ENCODE peak calls at places on chromosomes 1 and 21, in four cellular contexts. W is kidney; E is anterior cingulate cortex; V is stimulated activated CD4-positive, alpha-beta T cell treated with anti-CD3 and anti-CD28 coated beads, Interleukin-2, amount 100 ng/mL, for 48 hours. Q is an unnamed sample.

GRCh38 chr1:81305997-81306452 is 494.7 kb upstream of the ADGRL2 start:
- DNase-seq in W (no peak), E (peak), V (no peak), Q (no peak)

GRCh38 chr1:86779308-86780191 is 75.2 kb downstream of the SH3GLB1 start:
- DNase-seq in W (no peak), E (no peak), V (no peak), Q (no peak)

GRCh38 chr1:89609781-89610456 is 23.0 kb upstream of the LRRC8C start:
- DNase-seq in W (no peak), E (no peak), V (peak), Q (no peak)

GRCh38 chr1:223000549-223001135 is 142.4 kb downstream of the TLR5 start:
- DNase-seq in W (no peak), E (no peak), V (no peak), Q (no peak)

GRCh38 chr1:220751130-220751529 is 3.0 kb downstream of the MTARC2 start:
- DNase-seq in W (no peak), E (no peak), V (no peak), Q (no peak)

GRCh38 chr1:236403905-236404696 is 10.0 kb downstream of the EDARADD start:
- DNase-seq in W (no peak), E (no peak), V (no peak), Q (no peak)

GRCh38 chr1:3890389-3891328 is 9.4 kb downstream of the C1orf174 start:
- DNase-seq in W (peak), E (no peak), V (no peak), Q (no peak)

GRCh38 chr1:230176871-230177411 is 109.9 kb downstream of the GALNT2 start:
- DNase-seq in W (no peak), E (peak), V (no peak), Q (no peak)

GRCh38 chr1:173255214-173255813 is 48.2 kb upstream of the TNFSF4 start:
- DNase-seq in W (no peak), E (no peak), V (no peak), Q (no peak)

GRCh38 chr1:119920104-119920968 is 24.0 kb upstream of the ADAM30 start:
- DNase-seq in W (no peak), E (no peak), V (no peak), Q (no peak)

GRCh38 chr1:8666394-8667167 is 150.9 kb downstream of the RERE start:
- DNase-seq in W (no peak), E (no peak), V (no peak), Q (no peak)

GRCh38 chr1:55334140-55334539 is 119.0 kb upstream of the USP24 start:
- DNase-seq in W (no peak), E (no peak), V (no peak), Q (no peak)

GRCh38 chr1:6523566-6523965 is 30.7 kb downstream of the NOL9 start:
- DNase-seq in W (peak), E (no peak), V (no peak), Q (no peak)

GRCh38 chr1:180241716-180242544 is 11.9 kb downstream of the LHX4 start:
- DNase-seq in W (no peak), E (no peak), V (no peak), Q (no peak)

GRCh38 chr1:54397090-54397591 is 9.1 kb downstream of the SSBP3 start:
- DNase-seq in W (no peak), E (no peak), V (no peak), Q (peak)

GRCh38 chr1:94355485-94355980 is 62.7 kb upstream of the ABCD3 start:
- DNase-seq in W (no peak), E (no peak), V (no peak), Q (no peak)

GRCh38 chr1:3491291-3492246 is 37.1 kb downstream of the ARHGEF16 start:
- DNase-seq in W (peak), E (peak), V (peak), Q (peak)

GRCh38 chr1:17683551-17683950 is 71.6 kb upstream of the ACTL8 start:
- DNase-seq in W (no peak), E (no peak), V (no peak), Q (no peak)

GRCh38 chr1:113488576-113489177 is 98.4 kb downstream of the MAGI3 start:
- DNase-seq in W (no peak), E (no peak), V (no peak), Q (no peak)

GRCh38 chr1:47894718-47895393 is 102.3 kb downstream of the TRABD2B start:
- DNase-seq in W (peak), E (no peak), V (no peak), Q (no peak)

GRCh38 chr1:47623174-47623940 is 185.5 kb downstream of the FOXD2 start:
- DNase-seq in W (no peak), E (no peak), V (no peak), Q (no peak)

GRCh38 chr1:236332092-236332758 is 50.5 kb upstream of the ERO1B start:
- DNase-seq in W (no peak), E (no peak), V (no peak), Q (no peak)

GRCh38 chr1:245091818-245092637 is 62.8 kb upstream of the KIF26B start:
- DNase-seq in W (peak), E (no peak), V (no peak), Q (peak)

GRCh38 chr1:175043824-175044223 is 20.6 kb upstream of the MRPS14 start:
- DNase-seq in W (no peak), E (no peak), V (no peak), Q (no peak)

GRCh38 chr1:178619104-178619503 is 105.9 kb upstream of the RALGPS2 start:
- DNase-seq in W (no peak), E (no peak), V (no peak), Q (no peak)

GRCh38 chr1:99675292-99675691 is 29.4 kb downstream of the PALMD start:
- DNase-seq in W (no peak), E (no peak), V (no peak), Q (no peak)

GRCh38 chr1:164707868-164708331 is 148.9 kb downstream of the PBX1 start:
- DNase-seq in W (no peak), E (no peak), V (no peak), Q (no peak)

GRCh38 chr1:116861137-116861536 is 48.6 kb upstream of the PTGFRN start:
- DNase-seq in W (no peak), E (no peak), V (no peak), Q (no peak)

GRCh38 chr1:50701706-50702317 is 258.3 kb downstream of the FAF1 start:
- DNase-seq in W (no peak), E (no peak), V (no peak), Q (no peak)

GRCh38 chr1:210213335-210213734 is 19.3 kb upstream of the SERTAD4 start:
- DNase-seq in W (no peak), E (no peak), V (no peak), Q (no peak)

GRCh38 chr1:181490740-181491712 is 7.7 kb downstream of the CACNA1E start:
- DNase-seq in W (no peak), E (no peak), V (no peak), Q (no peak)

GRCh38 chr1:233114860-233115259 is 164.4 kb downstream of the NTPCR start:
- DNase-seq in W (no peak), E (no peak), V (no peak), Q (no peak)

GRCh38 chr21:21137986-21138385 is 139.8 kb downstream of the NCAM2 start:
- DNase-seq in W (no peak), E (no peak), V (no peak), Q (no peak)

GRCh38 chr1:7281821-7282220 is 489.3 kb upstream of the VAMP3 start:
- DNase-seq in W (no peak), E (no peak), V (no peak), Q (no peak)

GRCh38 chr1:219506337-219506944 is 106.5 kb downstream of the ZC3H11B start:
- DNase-seq in W (no peak), E (no peak), V (no peak), Q (no peak)

GRCh38 chr1:16014509-16015482 is 3.0 kb downstream of the HSPB7 start:
- DNase-seq in W (no peak), E (no peak), V (no peak), Q (no peak)

GRCh38 chr21:38297193-38297592 is 40.4 kb downstream of the KCNJ15 start:
- DNase-seq in W (no peak), E (no peak), V (no peak), Q (no peak)

GRCh38 chr1:145927916-145928647 is 798 bp upstream of the RBM8A start:
- DNase-seq in W (no peak), E (no peak), V (no peak), Q (no peak)

GRCh38 chr1:36920371-36920770 is 113.9 kb downstream of the GRIK3 start:
- DNase-seq in W (no peak), E (no peak), V (no peak), Q (no peak)

Q was measured in upper lobe of right lung.